ENCODE peak calls at places on chromosomes 5 and 9, in eight cellular contexts. I, Y, D, T, K, A, F and L are unnamed samples.

GRCh38 chr9:82532504-82532903 is 530.4 kb downstream of the RASEF start:
- DNase-seq in I (peak), Y (no peak), D (peak), T (no peak), K (peak), A (no peak), F (no peak), L (no peak)

GRCh38 chr5:65172486-65173129 is 309.1 kb downstream of the ADAMTS6 start:
- DNase-seq in I (peak), Y (no peak), D (peak), T (no peak), K (peak), A (peak), F (no peak), L (no peak)

GRCh38 chr5:69129413-69129812 is 35.6 kb downstream of the SLC30A5 start:
- DNase-seq in I (peak), Y (no peak), D (peak), T (no peak), K (peak), A (peak), F (no peak), L (no peak)

GRCh38 chr9:17531642-17532254 is 47.1 kb upstream of the SH3GL2 start:
- DNase-seq in I (peak), Y (no peak), D (peak), T (no peak), K (peak), A (peak), F (no peak), L (no peak)

GRCh38 chr5:44336708-44337107 is 52.5 kb downstream of the FGF10 start:
- DNase-seq in I (no peak), Y (no peak), D (no peak), T (no peak), K (no peak), A (no peak), F (no peak), L (no peak)

GRCh38 chr5:67364381-67364970 is 167.9 kb upstream of the CD180 start:
- DNase-seq in I (no peak), Y (no peak), D (no peak), T (no peak), K (no peak), A (no peak), F (no peak), L (no peak)

GRCh38 chr9:109252291-109252690 is 68.6 kb downstream of the EPB41L4B start:
- DNase-seq in I (peak), Y (no peak), D (peak), T (no peak), K (no peak), A (no peak), F (no peak), L (no peak)

GRCh38 chr5:173328896-173329369 is 719 bp upstream of the STC2 start:
- DNase-seq in I (peak), Y (no peak), D (peak), T (no peak), K (peak), A (peak), F (no peak), L (no peak)

GRCh38 chr5:143164557-143164956 is 238.9 kb downstream of the NR3C1 start:
- DNase-seq in I (no peak), Y (no peak), D (no peak), T (no peak), K (no peak), A (no peak), F (no peak), L (no peak)

GRCh38 chr5:8417316-8418048 is 548.5 kb downstream of the MTRR start:
- DNase-seq in I (peak), Y (no peak), D (no peak), T (no peak), K (no peak), A (no peak), F (no peak), L (no peak)

GRCh38 chr5:8413975-8414374 is 545.0 kb downstream of the MTRR start:
- DNase-seq in I (no peak), Y (no peak), D (peak), T (no peak), K (no peak), A (no peak), F (no peak), L (no peak)

DNA sequence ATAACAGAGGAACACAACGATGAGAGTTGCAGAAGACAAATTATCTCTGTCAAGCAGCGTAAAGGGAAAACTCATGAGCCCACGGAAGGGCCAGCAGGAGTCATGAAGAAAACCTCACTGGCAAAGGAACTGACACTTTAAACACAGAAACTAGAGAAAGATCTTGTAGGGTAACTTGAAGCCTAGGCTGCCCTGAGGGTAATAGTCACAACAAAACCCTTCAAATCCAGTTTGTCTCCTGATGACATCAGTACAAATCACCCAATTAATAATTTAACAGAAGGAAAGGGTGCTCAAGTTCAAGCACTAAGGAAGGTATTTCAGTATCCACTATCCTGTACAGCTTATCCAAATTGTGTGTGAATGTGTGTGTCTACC is 549.1 kb downstream of the MTRR start:
- DNase-seq in I (no peak), Y (no peak), D (peak), T (no peak), K (no peak), A (no peak), F (no peak), L (no peak)
- TF ChIP-seq CTCF in I (no peak), Y (no peak), D (no peak), T (no peak), K (no peak), A (no peak), F (no peak), L (no peak)

GRCh38 chr5:154771383-154771901 is 16.3 kb downstream of the LARP1 start:
- DNase-seq in I (peak), Y (no peak), D (peak), T (no peak), K (peak), A (peak), F (no peak), L (no peak)
- TF ChIP-seq CTCF in I (no peak), Y (no peak), D (no peak), T (no peak), K (no peak), A (peak), F (no peak), L (peak)

GRCh38 chr5:112014771-112015170 is 257.8 kb upstream of the NREP start:
- DNase-seq in I (no peak), Y (no peak), D (no peak), T (no peak), K (no peak), A (no peak), F (no peak), L (no peak)
- TF ChIP-seq CTCF in I (no peak), Y (no peak), D (no peak), T (no peak), K (no peak), A (no peak), F (no peak), L (no peak)

GRCh38 chr5:34484190-34484589 is 171.9 kb upstream of the RAI14 start:
- DNase-seq in I (no peak), Y (no peak), D (no peak), T (no peak), K (no peak), A (no peak), F (no peak), L (no peak)
- TF ChIP-seq CTCF in I (no peak), Y (no peak), D (no peak), T (no peak), K (no peak), A (no peak), F (no peak), L (no peak)

GRCh38 chr9:72919246-72919945 is 33.5 kb downstream of the ALDH1A1 start:
- DNase-seq in I (no peak), Y (no peak), D (no peak), T (no peak), K (no peak), A (no peak), F (no peak), L (no peak)
- TF ChIP-seq CTCF in I (no peak), Y (no peak), D (no peak), T (no peak), K (no peak), A (no peak), F (no peak), L (no peak)

GRCh38 chr9:132240860-132241482 is 79.1 kb downstream of the NTNG2 start:
- DNase-seq in I (peak), Y (peak), D (peak), T (peak), K (peak), A (peak), F (peak), L (peak)
- TF ChIP-seq CTCF in I (no peak), Y (no peak), D (no peak), T (peak), K (no peak), A (no peak), F (no peak), L (no peak)

DNA sequence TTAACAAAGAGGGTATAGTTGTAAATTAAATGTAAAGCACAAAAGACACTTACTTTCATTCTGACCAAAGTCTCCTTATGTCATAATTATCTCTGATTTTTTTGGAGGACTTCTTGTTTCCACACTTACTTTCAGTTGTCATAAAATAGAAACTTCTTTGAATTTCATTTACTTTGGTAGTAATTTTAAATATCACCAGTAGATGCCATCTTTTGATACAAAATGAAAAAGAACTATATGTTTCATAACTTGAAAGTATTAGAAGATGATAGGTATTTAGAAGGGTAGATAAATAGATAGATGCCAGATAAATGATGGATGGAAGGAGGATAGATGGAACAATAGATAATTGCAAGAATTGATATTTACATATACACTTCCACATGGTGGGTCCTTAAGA is 1865.3 kb upstream of the CDH9 start:
- DNase-seq in I (no peak), Y (no peak), D (no peak), T (no peak), K (no peak), A (no peak), F (no peak), L (no peak)
- TF ChIP-seq CTCF in I (no peak), Y (no peak), D (no peak), T (no peak), K (no peak), A (no peak), F (no peak), L (peak)

GRCh38 chr5:82255844-82256243 is 22.3 kb downstream of the RPS23 start:
- DNase-seq in I (no peak), Y (no peak), D (no peak), T (no peak), K (no peak), A (no peak), F (no peak), L (no peak)

GRCh38 chr5:82257247-82257646 is 20.9 kb downstream of the RPS23 start:
- DNase-seq in I (no peak), Y (no peak), D (no peak), T (no peak), K (no peak), A (no peak), F (no peak), L (no peak)

GRCh38 chr5:82265052-82265451 is 13.1 kb downstream of the RPS23 start:
- DNase-seq in I (no peak), Y (no peak), D (no peak), T (no peak), K (peak), A (no peak), F (no peak), L (no peak)

GRCh38 chr5:82257729-82258128 is 20.4 kb downstream of the RPS23 start:
- DNase-seq in I (no peak), Y (no peak), D (no peak), T (no peak), K (no peak), A (no peak), F (no peak), L (no peak)

DNA sequence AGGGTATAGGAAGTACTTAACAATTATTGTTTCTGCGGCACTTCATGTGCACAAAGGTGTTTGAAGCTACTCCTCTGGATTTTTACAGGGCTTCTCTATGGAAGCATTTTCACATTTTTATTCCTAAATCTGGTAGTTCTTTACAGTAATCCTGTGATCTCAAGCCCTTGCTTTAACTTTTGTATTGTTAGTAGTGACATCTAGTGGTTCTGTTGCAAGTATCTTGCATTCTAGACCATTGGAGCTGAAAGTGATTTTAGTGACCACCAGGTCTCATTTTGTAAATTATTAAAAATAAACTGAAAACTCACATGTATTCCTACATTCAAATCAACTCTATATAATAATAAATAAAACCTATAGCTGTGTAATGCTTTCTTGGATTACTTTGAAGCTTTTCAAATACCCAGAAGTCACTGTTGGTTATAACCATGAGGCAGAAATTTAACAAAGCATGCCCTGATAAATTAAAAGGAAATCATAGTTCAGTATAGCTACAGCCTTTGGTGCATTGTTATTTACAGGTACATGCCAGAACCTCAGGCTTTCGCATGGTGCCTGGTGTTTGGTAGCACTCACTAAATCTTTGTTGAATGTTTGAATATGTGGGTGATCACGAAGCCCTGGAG is 18.9 kb downstream of the RPS23 start:
- DNase-seq in I (peak), Y (no peak), D (peak), T (no peak), K (peak), A (peak), F (no peak), L (no peak)
- TF ChIP-seq CTCF in I (peak), Y (peak), D (peak), T (no peak), K (peak), A (peak), F (peak), L (peak)

GRCh38 chr9:127910613-127911205 is 6.1 kb downstream of the ST6GALNAC4 start:
- DNase-seq in I (no peak), Y (peak), D (no peak), T (no peak), K (peak), A (no peak), F (no peak), L (no peak)
- TF ChIP-seq CTCF in I (no peak), Y (peak), D (peak), T (no peak), K (peak), A (peak), F (no peak), L (peak)

DNA sequence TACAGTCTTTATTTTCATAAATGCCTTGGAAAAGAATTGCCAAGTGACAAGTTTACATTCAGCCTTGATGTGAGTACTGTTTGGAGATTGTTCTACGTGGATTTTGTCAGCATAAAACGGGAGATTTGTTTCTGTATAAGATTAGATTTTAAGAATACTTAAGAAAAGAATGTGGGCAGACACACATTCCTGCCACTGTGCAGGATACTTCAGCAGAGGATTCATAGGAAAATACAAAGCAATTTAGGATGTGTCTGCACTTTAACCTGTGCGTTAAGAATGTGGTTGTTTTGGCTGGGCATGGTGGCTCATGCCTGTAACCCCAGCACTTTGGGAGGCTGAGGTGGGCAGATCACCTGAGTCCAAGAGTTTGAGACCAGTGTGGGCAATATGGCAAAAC is 37.2 kb downstream of the GPR107 start:
- DNase-seq in I (no peak), Y (no peak), D (no peak), T (no peak), K (no peak), A (no peak), F (no peak), L (no peak)
- TF ChIP-seq CTCF in I (no peak), Y (no peak), D (no peak), T (no peak), K (no peak), A (no peak), F (no peak), L (no peak)